ENCODE peak calls at places on chromosome X, in seven cellular contexts. G, T, M, B, L, C and R are unnamed samples. For H3K4me1 and H3K36me3, the result is how much of the 10 kb centered on the place peaks cover.

GRCh38 chrX:136646602-136647239 is 1.2 kb upstream of the CD40LG start:
- DNase-seq in G (no peak), T (no peak), M (no peak), B (no peak), L (no peak), C (peak), R (no peak)

GRCh38 chrX:50081282-50081955 is 119.4 kb downstream of the AKAP4 start:
- DNase-seq in G (peak), T (peak), M (no peak), B (no peak), L (peak), C (no peak), R (peak)

GRCh38 chrX:63746278-63746677 is 38.7 kb downstream of the ARHGEF9 start:
- DNase-seq in G (no peak), T (no peak), M (no peak), B (no peak), L (no peak), C (peak), R (no peak)

GRCh38 chrX:81377329-81377728 is 175.4 kb downstream of the SH3BGRL start:
- DNase-seq in G (no peak), T (peak), M (peak), B (no peak), L (peak), C (no peak), R (no peak)

GRCh38 chrX:136783159-136783558 is 2.4 kb upstream of the ARHGEF6 start:
- DNase-seq in G (no peak), T (no peak), M (no peak), B (no peak), L (no peak), C (no peak), R (no peak)

GRCh38 chrX:119726900-119727555 is 31.4 kb upstream of the SOWAHD start:
- DNase-seq in G (no peak), T (no peak), M (peak), B (no peak), L (no peak), C (peak), R (no peak)

GRCh38 chrX:48896611-48897011 is 957 bp downstream of the TIMM17B start:
- DNase-seq in G (no peak), T (peak), M (peak), B (no peak), L (peak), C (no peak), R (no peak)

GRCh38 chrX:17355976-17356375 is 19.0 kb upstream of the NHS start:
- DNase-seq in G (no peak), T (peak), M (no peak), B (no peak), L (no peak), C (no peak), R (no peak)

GRCh38 chrX:107935664-107936433 is 46.3 kb downstream of the TEX13B start:
- DNase-seq in G (no peak), T (peak), M (peak), B (no peak), L (peak), C (no peak), R (no peak)

GRCh38 chrX:7155163-7155562 is 7.2 kb upstream of the PUDP start:
- DNase-seq in G (no peak), T (no peak), M (no peak), B (no peak), L (no peak), C (no peak), R (no peak)

GRCh38 chrX:7163146-7163677 is 15.3 kb upstream of the PUDP start:
- DNase-seq in G (no peak), T (no peak), M (no peak), B (no peak), L (no peak), C (no peak), R (no peak)

GRCh38 chrX:7156879-7157278 is 8.9 kb upstream of the PUDP start:
- DNase-seq in G (no peak), T (no peak), M (no peak), B (no peak), L (no peak), C (no peak), R (no peak)

GRCh38 chrX:7158468-7158990 is 10.6 kb upstream of the PUDP start:
- DNase-seq in G (no peak), T (peak), M (no peak), B (no peak), L (peak), C (no peak), R (no peak)

DNA sequence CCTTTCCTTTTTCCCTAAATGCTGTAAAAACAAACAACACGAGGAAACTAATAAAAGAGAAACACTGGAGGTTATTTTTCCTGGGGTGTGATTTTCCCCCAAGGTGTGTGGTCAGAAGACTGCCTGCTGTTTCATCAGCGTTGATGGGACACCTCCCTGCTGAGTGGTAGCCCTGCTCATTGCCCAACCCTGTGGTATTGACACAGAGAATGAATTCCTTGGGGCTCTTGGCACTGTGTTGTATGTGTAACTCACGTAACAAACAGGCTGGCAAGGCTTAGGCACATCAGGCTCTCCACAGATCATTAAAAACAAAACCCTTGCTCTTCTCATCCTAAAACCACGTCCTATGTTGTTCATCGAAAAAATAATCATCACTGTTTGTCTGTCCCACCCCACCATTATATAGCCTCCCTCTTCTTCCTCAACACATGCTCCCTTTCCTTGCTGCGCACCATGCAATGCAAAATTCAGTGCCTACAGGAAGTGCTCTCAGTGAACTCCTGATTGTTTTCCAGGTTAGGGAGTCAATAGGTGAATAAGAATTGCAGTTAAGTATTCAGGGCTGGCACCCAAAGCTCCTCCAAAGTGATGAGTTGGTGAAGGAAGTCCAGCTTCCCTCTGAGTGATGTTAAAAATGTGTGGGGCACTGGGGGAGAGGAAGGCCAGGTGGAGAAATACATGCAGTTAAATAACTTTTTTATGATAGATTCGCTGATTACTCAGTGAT is 11.3 kb upstream of the PUDP start:
- DNase-seq in G (no peak), T (no peak), M (no peak), B (no peak), L (no peak), C (no peak), R (no peak)
- H3K4me1 ChIP-seq in G (under half), T (under half), M (under half), B (under half), L (under half), C (under half), R (under half)

DNA sequence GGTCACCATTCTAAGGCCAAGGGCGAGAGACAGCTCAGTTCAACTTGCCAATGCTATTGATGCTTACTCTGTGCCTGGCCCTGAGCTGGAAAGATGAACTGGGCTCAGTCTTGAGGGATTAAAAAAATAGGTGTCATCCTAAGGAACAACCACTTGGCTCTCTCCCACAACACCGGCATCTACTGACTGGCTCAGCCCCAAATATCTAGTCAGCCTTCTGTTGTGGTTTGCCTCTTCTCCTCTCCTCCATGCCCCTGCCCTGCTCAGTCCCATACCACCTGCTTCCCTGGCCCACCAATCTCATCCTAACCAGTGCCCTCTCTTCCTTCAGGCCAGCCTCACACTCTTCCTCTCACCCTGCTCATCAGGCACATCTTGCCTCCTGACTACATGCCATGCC is 29.6 kb downstream of the KDM5C start:
- DNase-seq in G (no peak), T (no peak), M (no peak), B (no peak), L (no peak), C (no peak), R (no peak)
- H3K36me3 ChIP-seq in G (half or more), T (under half), M (under half), B (under half), L (under half), C (half or more), R (half or more)

DNA sequence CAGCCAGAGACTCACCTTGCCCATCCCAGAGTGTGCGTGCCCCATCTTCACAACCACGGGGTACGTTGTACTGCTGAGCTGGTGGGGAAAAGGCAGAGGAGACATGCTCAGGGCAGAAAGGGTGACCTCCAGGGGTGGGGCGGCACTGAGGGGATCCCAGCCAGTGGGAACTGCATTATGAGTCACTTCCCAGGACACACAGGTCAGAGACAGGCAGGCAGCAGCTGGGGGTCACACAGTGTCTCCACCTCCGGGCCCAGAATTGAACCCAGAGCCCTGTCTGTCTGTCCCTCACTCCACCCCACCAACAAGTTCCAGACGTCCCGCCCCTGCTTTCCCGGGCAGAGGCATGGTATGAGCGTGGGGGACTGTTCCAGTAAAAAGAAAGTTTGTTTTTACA is 4.8 kb upstream of the TIMP1 start:
- DNase-seq in G (no peak), T (no peak), M (no peak), B (no peak), L (no peak), C (no peak), R (no peak)
- H3K4me1 ChIP-seq in G (under half), T (under half), M (under half), B (under half), L (under half), C (under half), R (under half)

GRCh38 chrX:41336447-41336846 is 2.5 kb downstream of the DDX3X start:
- DNase-seq in G (no peak), T (no peak), M (no peak), B (no peak), L (no peak), C (no peak), R (no peak)

GRCh38 chrX:41335590-41336331 is 1.8 kb downstream of the DDX3X start:
- DNase-seq in G (no peak), T (no peak), M (peak), B (no peak), L (no peak), C (peak), R (no peak)

GRCh38 chrX:41339148-41339547 is 5.2 kb downstream of the DDX3X start:
- DNase-seq in G (no peak), T (no peak), M (no peak), B (no peak), L (no peak), C (no peak), R (no peak)

GRCh38 chrX:41337140-41337539 is 3.2 kb downstream of the DDX3X start:
- DNase-seq in G (no peak), T (no peak), M (no peak), B (no peak), L (no peak), C (no peak), R (no peak)

DNA sequence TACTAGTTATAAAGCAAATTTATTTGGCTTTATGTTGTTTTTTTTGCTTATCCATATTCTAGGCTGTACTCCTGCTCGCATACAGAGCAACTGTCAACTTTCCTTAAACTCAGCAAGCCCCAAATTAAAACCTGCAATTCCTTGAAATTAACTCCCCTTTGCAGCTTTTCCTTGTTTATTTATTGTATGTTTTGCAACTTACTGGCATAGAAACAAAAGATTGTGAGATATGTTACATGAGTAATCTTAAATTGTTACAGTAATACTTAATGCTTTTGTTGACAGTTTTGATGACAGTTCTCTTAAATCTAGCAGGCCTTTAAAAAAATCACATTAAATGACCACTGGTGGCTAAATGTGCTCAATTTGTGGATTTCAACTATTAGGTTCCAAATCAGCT is 4.5 kb downstream of the DDX3X start:
- DNase-seq in G (no peak), T (no peak), M (no peak), B (no peak), L (no peak), C (no peak), R (no peak)
- H3K36me3 ChIP-seq in G (under half), T (under half), M (under half), B (under half), L (under half), C (under half), R (under half)